ENCODE peak calls at places on chromosomes 2 and 18, in four cellular contexts. A is mesenchymal stem cell, E is dorsolateral prefrontal cortex, B is kidney glomerular epithelial cell. V is an unnamed sample.

GRCh38 chr2:185785851-185786473 is 47.4 kb downstream of the FSIP2 start:
- DNase-seq in A (no peak), E (no peak), B (no peak), V (no peak)

GRCh38 chr2:96909651-96910050 is 39.8 kb upstream of the SEMA4C start:
- DNase-seq in A (no peak), E (no peak), B (no peak), V (no peak)

GRCh38 chr2:58896600-58896999 is 655.5 kb upstream of the FANCL start:
- DNase-seq in A (no peak), E (no peak), B (no peak), V (no peak)

GRCh38 chr2:16861154-16861929 is 195.7 kb upstream of the CYRIA start:
- DNase-seq in A (peak), E (peak), B (peak), V (peak)

GRCh38 chr18:9535430-9535972 is 60.2 kb downstream of the RALBP1 start:
- DNase-seq in A (peak), E (peak), B (peak), V (no peak)

GRCh38 chr2:216596234-216596985 is 36.8 kb upstream of the IGFBP2 start:
- DNase-seq in A (peak), E (no peak), B (no peak), V (peak)

GRCh38 chr18:58682429-58683069 is 11.3 kb downstream of the MALT1 start:
- DNase-seq in A (peak), E (peak), B (peak), V (peak)

GRCh38 chr2:236879416-236879963 is 206.2 kb upstream of the COPS8 start:
- DNase-seq in A (no peak), E (no peak), B (no peak), V (no peak)

GRCh38 chr18:78924301-78925192 is 55.1 kb upstream of the SALL3 start:
- DNase-seq in A (no peak), E (no peak), B (no peak), V (no peak)

GRCh38 chr2:43184339-43184895 is 42.0 kb downstream of the ZFP36L2 start:
- DNase-seq in A (peak), E (no peak), B (peak), V (no peak)

GRCh38 chr2:57443985-57444501 is 602.6 kb upstream of the VRK2 start:
- DNase-seq in A (peak), E (no peak), B (no peak), V (no peak)